ENCODE peak calls at places on chromosome 13, in ten cellular contexts. G is psoas muscle, A is left ventricle myocardium inferior, M is mucosa of descending colon, Z is body of pancreas, D is kidney, F is fibroblast of lung, B is heart left ventricle, H is suprapubic skin, W is Calu3. Q is an unnamed sample.

GRCh38 chr13:97574926-97575325 is 141.0 kb downstream of the RAP2A start:
- DNase-seq in G (no peak), A (peak), M (peak), Z (no peak), D (no peak), F (peak), B (peak), H (no peak), W (no peak), Q (no peak)

GRCh38 chr13:99909836-99910619 is 61.5 kb downstream of the ZIC5 start:
- DNase-seq in G (no peak), A (peak), M (no peak), Z (peak), D (no peak), F (no peak), B (no peak), H (no peak), W (no peak), Q (no peak)

GRCh38 chr13:31175847-31176536 is 14.3 kb upstream of the HSPH1 start:
- DNase-seq in G (no peak), A (no peak), M (no peak), Z (no peak), D (no peak), F (no peak), B (no peak), H (no peak), W (no peak), Q (no peak)

GRCh38 chr13:60139272-60139671 is 24.5 kb downstream of the DIAPH3 start:
- DNase-seq in G (no peak), A (no peak), M (no peak), Z (no peak), D (no peak), F (peak), B (no peak), H (no peak), W (no peak), Q (no peak)

GRCh38 chr13:33228645-33229445 is 56.7 kb downstream of the STARD13 start:
- DNase-seq in G (no peak), A (no peak), M (no peak), Z (no peak), D (no peak), F (peak), B (no peak), H (no peak), W (no peak), Q (no peak)

GRCh38 chr13:107764012-107764411 is 451.3 kb downstream of the LIG4 start:
- DNase-seq in G (no peak), A (no peak), M (no peak), Z (no peak), D (no peak), F (no peak), B (no peak), H (no peak), W (no peak), Q (no peak)

GRCh38 chr13:74891610-74892009 is 590.4 kb downstream of the TBC1D4 start:
- DNase-seq in G (no peak), A (no peak), M (no peak), Z (no peak), D (no peak), F (peak), B (no peak), H (no peak), W (no peak), Q (no peak)

GRCh38 chr13:33711441-33711840 is 106.5 kb upstream of the RFC3 start:
- DNase-seq in G (no peak), A (no peak), M (no peak), Z (no peak), D (no peak), F (peak), B (no peak), H (no peak), W (no peak), Q (no peak)

GRCh38 chr13:44763604-44764311 is 187.6 kb upstream of the TSC22D1 start:
- DNase-seq in G (peak), A (peak), M (peak), Z (peak), D (peak), F (peak), B (peak), H (no peak), W (peak), Q (no peak)

GRCh38 chr13:113833111-113833830 is 30.6 kb downstream of the GAS6 start:
- DNase-seq in G (peak), A (peak), M (no peak), Z (no peak), D (peak), F (no peak), B (no peak), H (no peak), W (no peak), Q (no peak)

GRCh38 chr13:110580800-110581199 is 19.3 kb upstream of the RAB20 start:
- DNase-seq in G (no peak), A (no peak), M (no peak), Z (no peak), D (no peak), F (no peak), B (no peak), H (no peak), W (no peak), Q (no peak)

GRCh38 chr13:78241278-78241919 is 322.8 kb upstream of the EDNRB start:
- DNase-seq in G (no peak), A (peak), M (peak), Z (peak), D (peak), F (peak), B (peak), H (no peak), W (peak), Q (peak)

GRCh38 chr13:51330741-51331140 is 8.8 kb upstream of the SERPINE3 start:
- DNase-seq in G (no peak), A (no peak), M (no peak), Z (no peak), D (no peak), F (peak), B (no peak), H (no peak), W (no peak), Q (no peak)

GRCh38 chr13:110127986-110128511 is 178.9 kb downstream of the COL4A1 start:
- DNase-seq in G (no peak), A (no peak), M (no peak), Z (no peak), D (no peak), F (peak), B (no peak), H (no peak), W (no peak), Q (no peak)

GRCh38 chr13:106036870-106037269 is 498.6 kb downstream of the EFNB2 start:
- DNase-seq in G (no peak), A (no peak), M (peak), Z (peak), D (no peak), F (no peak), B (no peak), H (no peak), W (peak), Q (no peak)

GRCh38 chr13:99984463-99985242 is 3.1 kb downstream of the ZIC2 start:
- DNase-seq in G (no peak), A (no peak), M (no peak), Z (no peak), D (no peak), F (no peak), B (no peak), H (no peak), W (no peak), Q (peak)

GRCh38 chr13:99356216-99357089 is 49.3 kb upstream of the GPR183 start:
- DNase-seq in G (peak), A (no peak), M (peak), Z (no peak), D (peak), F (peak), B (peak), H (no peak), W (no peak), Q (no peak)

GRCh38 chr13:26041476-26041875 is 10.3 kb downstream of the SHISA2 start:
- DNase-seq in G (no peak), A (no peak), M (no peak), Z (no peak), D (no peak), F (no peak), B (no peak), H (no peak), W (no peak), Q (no peak)

GRCh38 chr13:91313103-91313502 is 34.4 kb upstream of the MIR17HG start:
- DNase-seq in G (no peak), A (no peak), M (no peak), Z (no peak), D (no peak), F (peak), B (no peak), H (no peak), W (no peak), Q (no peak)

GRCh38 chr13:29522044-29522685 is 73.3 kb downstream of the SLC7A1 start:
- DNase-seq in G (no peak), A (no peak), M (no peak), Z (no peak), D (no peak), F (peak), B (peak), H (peak), W (no peak), Q (no peak)

GRCh38 chr13:79581870-79582315 is 100.9 kb downstream of the NDFIP2 start:
- DNase-seq in G (peak), A (peak), M (no peak), Z (no peak), D (no peak), F (peak), B (peak), H (peak), W (no peak), Q (no peak)

GRCh38 chr13:112392719-112393118 is 16.6 kb downstream of the SPACA7 start:
- DNase-seq in G (no peak), A (no peak), M (no peak), Z (no peak), D (no peak), F (no peak), B (no peak), H (no peak), W (no peak), Q (no peak)

GRCh38 chr13:23670793-23671192 is 100.6 kb downstream of the TNFRSF19 start:
- DNase-seq in G (no peak), A (no peak), M (no peak), Z (no peak), D (no peak), F (peak), B (no peak), H (no peak), W (no peak), Q (no peak)

GRCh38 chr13:23671367-23671766 is 101.2 kb downstream of the TNFRSF19 start:
- DNase-seq in G (no peak), A (no peak), M (no peak), Z (no peak), D (no peak), F (peak), B (no peak), H (no peak), W (no peak), Q (no peak)

GRCh38 chr13:23668557-23668956 is 98.3 kb downstream of the TNFRSF19 start:
- DNase-seq in G (no peak), A (peak), M (no peak), Z (no peak), D (no peak), F (no peak), B (peak), H (no peak), W (no peak), Q (no peak)

GRCh38 chr13:23666576-23666975 is 96.4 kb downstream of the TNFRSF19 start:
- DNase-seq in G (no peak), A (no peak), M (no peak), Z (no peak), D (no peak), F (no peak), B (no peak), H (no peak), W (no peak), Q (no peak)

GRCh38 chr13:23667750-23668149 is 97.5 kb downstream of the TNFRSF19 start:
- DNase-seq in G (no peak), A (no peak), M (no peak), Z (no peak), D (no peak), F (no peak), B (no peak), H (no peak), W (no peak), Q (no peak)
- TF ChIP-seq CTCF in G (no peak), A (no peak), M (no peak), Z (no peak), D (peak), F (no peak), B (no peak), H (no peak), W (no peak), Q (peak)

GRCh38 chr13:103275708-103276107 is 209.5 kb upstream of the SLC10A2 start:
- DNase-seq in G (no peak), A (no peak), M (no peak), Z (no peak), D (no peak), F (no peak), B (no peak), H (no peak), W (no peak), Q (no peak)

GRCh38 chr13:103277099-103277498 is 210.9 kb upstream of the SLC10A2 start:
- DNase-seq in G (no peak), A (no peak), M (no peak), Z (no peak), D (no peak), F (no peak), B (no peak), H (no peak), W (no peak), Q (no peak)

GRCh38 chr13:103275079-103275478 is 208.9 kb upstream of the SLC10A2 start:
- DNase-seq in G (no peak), A (no peak), M (peak), Z (no peak), D (no peak), F (no peak), B (no peak), H (no peak), W (no peak), Q (no peak)

GRCh38 chr13:103273825-103274224 is 207.6 kb upstream of the SLC10A2 start:
- DNase-seq in G (no peak), A (no peak), M (no peak), Z (no peak), D (no peak), F (peak), B (no peak), H (no peak), W (no peak), Q (no peak)

GRCh38 chr13:103277959-103278673 is 211.9 kb upstream of the SLC10A2 start:
- DNase-seq in G (no peak), A (no peak), M (no peak), Z (no peak), D (no peak), F (no peak), B (no peak), H (no peak), W (no peak), Q (no peak)
- TF ChIP-seq CTCF in G (no peak), A (no peak), M (no peak), Z (no peak), D (peak), F (no peak), B (no peak), H (no peak), W (no peak), Q (no peak)

DNA sequence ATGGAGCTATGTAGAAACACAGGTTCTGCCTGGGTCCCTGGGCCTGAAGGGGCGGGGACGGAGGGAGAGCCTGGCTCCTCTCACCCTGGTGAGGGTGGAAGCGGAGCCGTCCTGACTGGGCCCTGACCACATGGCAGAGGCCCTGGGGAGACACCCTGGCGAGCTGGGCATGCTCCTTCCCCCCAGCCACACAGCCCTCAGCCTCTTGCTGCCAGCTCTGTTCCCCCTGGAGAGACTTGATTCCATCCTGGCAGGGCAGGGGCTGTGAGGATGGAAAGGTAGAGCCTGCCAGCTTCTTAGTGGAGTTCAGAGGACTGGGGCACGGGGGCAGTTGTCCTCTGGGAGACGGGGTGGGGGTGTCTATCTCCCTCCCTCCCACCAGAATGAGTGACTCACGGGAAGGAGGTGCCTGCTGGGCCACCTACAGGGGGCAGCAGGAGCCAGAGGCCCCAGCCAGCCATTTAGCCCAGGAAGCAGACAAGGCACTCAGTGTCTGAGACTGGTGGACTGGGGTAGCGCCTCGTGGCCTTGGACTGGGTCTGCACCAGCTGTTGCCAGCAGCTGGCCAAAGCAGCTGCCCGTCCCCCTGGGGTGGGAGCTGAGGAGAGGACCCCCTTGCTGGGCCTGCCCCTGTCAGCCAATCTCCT is 22.8 kb upstream of the RNF17 start:
- DNase-seq in G (no peak), A (no peak), M (no peak), Z (no peak), D (no peak), F (no peak), B (no peak), H (no peak), W (peak), Q (no peak)
- TF ChIP-seq CTCF in G (no peak), A (peak), M (no peak), Z (no peak), D (no peak), F (no peak), B (no peak), H (no peak), W (no peak), Q (peak)

GRCh38 chr13:40342461-40342860 is 324.0 kb downstream of the FOXO1 start:
- DNase-seq in G (no peak), A (no peak), M (no peak), Z (no peak), D (no peak), F (peak), B (no peak), H (no peak), W (no peak), Q (no peak)

GRCh38 chr13:40338217-40338616 is 328.2 kb downstream of the FOXO1 start:
- DNase-seq in G (no peak), A (no peak), M (no peak), Z (no peak), D (no peak), F (no peak), B (no peak), H (no peak), W (no peak), Q (no peak)

GRCh38 chr13:40341086-40341471 is 325.4 kb downstream of the FOXO1 start:
- DNase-seq in G (no peak), A (no peak), M (no peak), Z (no peak), D (no peak), F (peak), B (no peak), H (no peak), W (no peak), Q (no peak)

GRCh38 chr13:40341501-40341900 is 324.9 kb downstream of the FOXO1 start:
- DNase-seq in G (no peak), A (no peak), M (no peak), Z (no peak), D (no peak), F (no peak), B (no peak), H (no peak), W (no peak), Q (no peak)

DNA sequence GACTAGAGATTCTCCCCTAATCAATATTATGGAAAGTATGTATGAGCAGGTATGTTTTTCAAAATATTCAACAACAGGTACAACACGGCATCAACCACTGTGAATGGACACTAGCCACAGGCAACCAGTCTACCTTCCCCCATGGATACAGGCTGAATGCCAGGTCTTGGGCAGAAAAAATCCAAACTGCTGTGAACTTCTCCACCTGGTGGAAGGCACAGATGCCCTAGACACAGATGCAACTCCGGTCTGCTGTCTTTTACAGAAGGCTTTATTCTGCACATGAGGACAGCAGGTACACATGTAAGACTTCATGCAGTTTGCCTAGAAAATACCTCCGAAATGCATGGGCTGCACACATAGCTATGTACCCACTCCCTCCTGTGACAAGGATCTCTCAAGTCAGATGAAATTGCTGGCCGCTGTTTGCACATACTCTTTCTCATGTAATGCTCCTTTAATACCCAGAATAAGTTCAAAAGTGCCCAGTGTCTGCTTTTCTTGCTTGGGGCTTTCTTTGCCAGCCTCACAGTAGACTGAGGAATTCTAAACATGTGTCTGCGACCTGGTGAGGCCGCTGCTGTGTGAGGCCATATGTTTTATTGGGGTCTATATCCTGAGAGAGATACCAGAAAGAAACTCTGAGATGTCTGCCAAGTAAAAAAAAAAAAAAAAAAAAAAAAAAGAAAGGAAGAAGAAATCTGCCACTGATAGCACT is 325.9 kb downstream of the FOXO1 start:
- DNase-seq in G (no peak), A (no peak), M (no peak), Z (peak), D (no peak), F (peak), B (no peak), H (no peak), W (no peak), Q (no peak)
- TF ChIP-seq CTCF in G (no peak), A (peak), M (no peak), Z (peak), D (peak), F (no peak), B (no peak), H (no peak), W (no peak), Q (no peak)